ENCODE peak calls at places on chromosomes 12 and 14, in ten cellular contexts. One of them, this sample, is unnamed. For H3K27me3 and H3K4me1, the result is how much of the 10 kb centered on the place peaks cover.

GRCh38 chr14:84181072-84181471 is 1348.9 kb upstream of the FLRT2 start:
- DNase-seq in transverse colon: no peak
- DNase-seq in stomach: no peak
- DNase-seq in uterus: no peak
- DNase-seq in testis: no peak
- DNase-seq in endothelial cell of umbilical vein: no peak
- DNase-seq in lung: no peak
- DNase-seq in mammary epithelial cell: no peak
- DNase-seq in HepG2: no peak
- DNase-seq in IMR-90: no peak
- DNase-seq in this sample: no peak

GRCh38 chr12:51632598-51632997 is 41.6 kb downstream of the SCN8A start:
- DNase-seq in lung: no peak
- DNase-seq in mammary epithelial cell: no peak
- DNase-seq in testis: no peak
- DNase-seq in stomach: no peak
- DNase-seq in IMR-90: no peak
- DNase-seq in HepG2: no peak
- DNase-seq in endothelial cell of umbilical vein: no peak
- DNase-seq in transverse colon: no peak
- DNase-seq in uterus: no peak
- DNase-seq in this sample: no peak

GRCh38 chr12:55250944-55251343 is 6.5 kb downstream of the OR6C74 start:
- DNase-seq in HepG2: peak
- DNase-seq in stomach: no peak
- DNase-seq in endothelial cell of umbilical vein: no peak
- DNase-seq in lung: no peak
- DNase-seq in transverse colon: no peak
- DNase-seq in IMR-90: no peak
- DNase-seq in uterus: no peak
- DNase-seq in testis: no peak
- DNase-seq in mammary epithelial cell: no peak
- DNase-seq in this sample: no peak

GRCh38 chr14:54696998-54697397 is 130.1 kb downstream of the SAMD4A start:
- DNase-seq in testis: no peak
- DNase-seq in mammary epithelial cell: peak
- DNase-seq in uterus: no peak
- DNase-seq in stomach: no peak
- DNase-seq in IMR-90: no peak
- DNase-seq in HepG2: no peak
- DNase-seq in lung: no peak
- DNase-seq in endothelial cell of umbilical vein: no peak
- DNase-seq in transverse colon: no peak
- DNase-seq in this sample: no peak

GRCh38 chr14:50057331-50057730 is 59.0 kb downstream of the VCPKMT start:
- DNase-seq in uterus: no peak
- DNase-seq in testis: no peak
- DNase-seq in transverse colon: no peak
- DNase-seq in lung: no peak
- DNase-seq in stomach: no peak
- DNase-seq in mammary epithelial cell: no peak
- DNase-seq in HepG2: no peak
- DNase-seq in endothelial cell of umbilical vein: no peak
- DNase-seq in IMR-90: no peak
- DNase-seq in this sample: no peak

GRCh38 chr12:64099430-64099829 is 122.7 kb downstream of the KICS2 start:
- DNase-seq in HepG2: no peak
- DNase-seq in endothelial cell of umbilical vein: peak
- DNase-seq in transverse colon: no peak
- DNase-seq in stomach: no peak
- DNase-seq in lung: no peak
- DNase-seq in IMR-90: peak
- DNase-seq in uterus: peak
- DNase-seq in mammary epithelial cell: peak
- DNase-seq in testis: no peak
- DNase-seq in this sample: no peak

GRCh38 chr12:97640826-97641225 is 178.2 kb downstream of the RMST start:
- DNase-seq in mammary epithelial cell: peak
- DNase-seq in uterus: no peak
- DNase-seq in stomach: no peak
- DNase-seq in testis: no peak
- DNase-seq in IMR-90: no peak
- DNase-seq in lung: no peak
- DNase-seq in endothelial cell of umbilical vein: no peak
- DNase-seq in transverse colon: no peak
- DNase-seq in HepG2: no peak
- DNase-seq in this sample: no peak

GRCh38 chr12:2779281-2779680 is 15.5 kb upstream of the FKBP4 start:
- DNase-seq in mammary epithelial cell: no peak
- DNase-seq in HepG2: no peak
- DNase-seq in stomach: no peak
- DNase-seq in IMR-90: no peak
- DNase-seq in lung: no peak
- DNase-seq in endothelial cell of umbilical vein: no peak
- DNase-seq in testis: no peak
- DNase-seq in transverse colon: peak
- DNase-seq in uterus: no peak
- DNase-seq in this sample: no peak

GRCh38 chr12:13099066-13099909 is 4.2 kb downstream of the GSG1 start:
- DNase-seq in HepG2: no peak
- DNase-seq in mammary epithelial cell: no peak
- DNase-seq in endothelial cell of umbilical vein: peak
- DNase-seq in stomach: no peak
- DNase-seq in IMR-90: no peak
- DNase-seq in transverse colon: no peak
- DNase-seq in uterus: no peak
- DNase-seq in testis: no peak
- DNase-seq in lung: no peak
- DNase-seq in this sample: peak

GRCh38 chr14:93784878-93785277 is 3.4 kb downstream of the PRIMA1 start:
- DNase-seq in mammary epithelial cell: no peak
- DNase-seq in lung: no peak
- DNase-seq in uterus: peak
- DNase-seq in stomach: no peak
- DNase-seq in testis: no peak
- DNase-seq in endothelial cell of umbilical vein: no peak
- DNase-seq in transverse colon: no peak
- DNase-seq in IMR-90: no peak
- DNase-seq in HepG2: no peak
- DNase-seq in this sample: no peak

GRCh38 chr12:77118696-77119095 is 53.3 kb upstream of the E2F7 start:
- DNase-seq in endothelial cell of umbilical vein: no peak
- DNase-seq in IMR-90: peak
- DNase-seq in stomach: no peak
- DNase-seq in testis: no peak
- DNase-seq in transverse colon: no peak
- DNase-seq in lung: no peak
- DNase-seq in uterus: no peak
- DNase-seq in mammary epithelial cell: no peak
- DNase-seq in HepG2: no peak
- DNase-seq in this sample: no peak

GRCh38 chr12:77113971-77114370 is 48.6 kb upstream of the E2F7 start:
- DNase-seq in endothelial cell of umbilical vein: peak
- DNase-seq in IMR-90: peak
- DNase-seq in stomach: no peak
- DNase-seq in HepG2: no peak
- DNase-seq in transverse colon: no peak
- DNase-seq in lung: no peak
- DNase-seq in testis: no peak
- DNase-seq in uterus: no peak
- DNase-seq in mammary epithelial cell: no peak
- DNase-seq in this sample: no peak

GRCh38 chr12:77116277-77116676 is 50.9 kb upstream of the E2F7 start:
- DNase-seq in uterus: no peak
- DNase-seq in testis: no peak
- DNase-seq in IMR-90: peak
- DNase-seq in lung: no peak
- DNase-seq in mammary epithelial cell: no peak
- DNase-seq in stomach: no peak
- DNase-seq in endothelial cell of umbilical vein: peak
- DNase-seq in HepG2: no peak
- DNase-seq in transverse colon: no peak
- DNase-seq in this sample: no peak

GRCh38 chr12:77120156-77120555 is 54.8 kb upstream of the E2F7 start:
- DNase-seq in IMR-90: peak
- DNase-seq in stomach: no peak
- DNase-seq in lung: no peak
- DNase-seq in transverse colon: no peak
- DNase-seq in uterus: no peak
- DNase-seq in HepG2: no peak
- DNase-seq in testis: no peak
- DNase-seq in mammary epithelial cell: peak
- DNase-seq in endothelial cell of umbilical vein: peak
- DNase-seq in this sample: no peak

DNA sequence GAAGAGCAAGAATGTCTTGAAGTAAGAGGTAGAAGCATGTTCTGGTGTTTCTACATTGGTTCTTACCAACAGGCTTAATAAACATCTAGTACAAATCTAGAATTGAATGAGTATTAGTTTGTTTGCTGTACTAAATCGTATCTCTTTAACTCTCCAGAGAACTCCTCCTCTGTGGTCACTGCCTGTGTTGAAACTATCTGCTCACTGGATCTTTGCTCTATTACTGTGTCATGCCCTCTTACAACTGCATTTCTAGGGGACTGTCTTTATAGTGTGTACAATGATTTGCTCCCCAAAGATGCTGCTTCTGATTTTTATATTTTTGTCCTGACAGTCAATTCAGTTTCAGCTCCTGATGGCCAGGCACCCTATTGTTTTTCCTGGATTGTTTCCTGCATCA is 50.1 kb upstream of the E2F7 start:
- DNase-seq in HepG2: no peak
- DNase-seq in endothelial cell of umbilical vein: no peak
- DNase-seq in testis: no peak
- DNase-seq in mammary epithelial cell: no peak
- DNase-seq in stomach: no peak
- DNase-seq in IMR-90: no peak
- DNase-seq in lung: no peak
- DNase-seq in transverse colon: no peak
- DNase-seq in uterus: no peak
- DNase-seq in this sample: no peak
- H3K27me3 ChIP-seq in HepG2: under half
- H3K27me3 ChIP-seq in endothelial cell of umbilical vein: under half
- H3K27me3 ChIP-seq in testis: under half
- H3K27me3 ChIP-seq in mammary epithelial cell: under half
- H3K27me3 ChIP-seq in stomach: under half
- H3K27me3 ChIP-seq in IMR-90: under half
- H3K27me3 ChIP-seq in lung: under half
- H3K27me3 ChIP-seq in transverse colon: under half
- H3K27me3 ChIP-seq in uterus: under half
- H3K27me3 ChIP-seq in this sample: under half

GRCh38 chr12:121089813-121090430 is 42.8 kb upstream of the P2RX7 start:
- DNase-seq in HepG2: no peak
- DNase-seq in uterus: no peak
- DNase-seq in transverse colon: no peak
- DNase-seq in lung: no peak
- DNase-seq in stomach: no peak
- DNase-seq in mammary epithelial cell: no peak
- DNase-seq in testis: no peak
- DNase-seq in IMR-90: no peak
- DNase-seq in endothelial cell of umbilical vein: no peak
- DNase-seq in this sample: no peak
- H3K4me1 ChIP-seq in HepG2: under half
- H3K4me1 ChIP-seq in uterus: under half
- H3K4me1 ChIP-seq in transverse colon: under half
- H3K4me1 ChIP-seq in lung: under half
- H3K4me1 ChIP-seq in stomach: under half
- H3K4me1 ChIP-seq in mammary epithelial cell: under half
- H3K4me1 ChIP-seq in testis: under half
- H3K4me1 ChIP-seq in IMR-90: under half
- H3K4me1 ChIP-seq in endothelial cell of umbilical vein: under half
- H3K4me1 ChIP-seq in this sample: under half

DNA sequence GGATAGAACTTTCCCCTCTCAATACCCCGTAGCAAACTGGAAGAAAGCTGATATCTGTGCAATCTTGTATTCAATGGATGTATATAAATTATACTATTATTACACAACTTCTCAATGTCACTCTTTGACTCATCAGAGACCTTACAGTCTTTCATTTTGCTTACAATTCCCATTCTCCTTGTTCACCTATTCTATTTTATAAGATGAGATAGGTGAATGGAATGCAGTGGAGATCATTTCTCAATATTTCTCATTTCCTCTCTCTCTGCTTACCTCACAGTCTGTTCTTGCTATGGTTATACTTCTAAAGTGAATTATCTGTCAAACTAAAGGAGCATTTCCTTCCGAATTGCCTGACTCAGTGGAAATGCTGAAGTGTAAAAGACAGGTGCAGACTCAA is 14.9 kb downstream of the FOXA1 start:
- DNase-seq in lung: no peak
- DNase-seq in endothelial cell of umbilical vein: no peak
- DNase-seq in mammary epithelial cell: peak
- DNase-seq in IMR-90: peak
- DNase-seq in transverse colon: no peak
- DNase-seq in testis: no peak
- DNase-seq in HepG2: no peak
- DNase-seq in stomach: no peak
- DNase-seq in uterus: no peak
- DNase-seq in this sample: no peak
- H3K27ac ChIP-seq in lung: no peak
- H3K27ac ChIP-seq in endothelial cell of umbilical vein: no peak
- H3K27ac ChIP-seq in mammary epithelial cell: no peak
- H3K27ac ChIP-seq in IMR-90: no peak
- H3K27ac ChIP-seq in transverse colon: no peak
- H3K27ac ChIP-seq in testis: no peak
- H3K27ac ChIP-seq in HepG2: no peak
- H3K27ac ChIP-seq in stomach: no peak
- H3K27ac ChIP-seq in uterus: no peak
- H3K27ac ChIP-seq in this sample: no peak

DNA sequence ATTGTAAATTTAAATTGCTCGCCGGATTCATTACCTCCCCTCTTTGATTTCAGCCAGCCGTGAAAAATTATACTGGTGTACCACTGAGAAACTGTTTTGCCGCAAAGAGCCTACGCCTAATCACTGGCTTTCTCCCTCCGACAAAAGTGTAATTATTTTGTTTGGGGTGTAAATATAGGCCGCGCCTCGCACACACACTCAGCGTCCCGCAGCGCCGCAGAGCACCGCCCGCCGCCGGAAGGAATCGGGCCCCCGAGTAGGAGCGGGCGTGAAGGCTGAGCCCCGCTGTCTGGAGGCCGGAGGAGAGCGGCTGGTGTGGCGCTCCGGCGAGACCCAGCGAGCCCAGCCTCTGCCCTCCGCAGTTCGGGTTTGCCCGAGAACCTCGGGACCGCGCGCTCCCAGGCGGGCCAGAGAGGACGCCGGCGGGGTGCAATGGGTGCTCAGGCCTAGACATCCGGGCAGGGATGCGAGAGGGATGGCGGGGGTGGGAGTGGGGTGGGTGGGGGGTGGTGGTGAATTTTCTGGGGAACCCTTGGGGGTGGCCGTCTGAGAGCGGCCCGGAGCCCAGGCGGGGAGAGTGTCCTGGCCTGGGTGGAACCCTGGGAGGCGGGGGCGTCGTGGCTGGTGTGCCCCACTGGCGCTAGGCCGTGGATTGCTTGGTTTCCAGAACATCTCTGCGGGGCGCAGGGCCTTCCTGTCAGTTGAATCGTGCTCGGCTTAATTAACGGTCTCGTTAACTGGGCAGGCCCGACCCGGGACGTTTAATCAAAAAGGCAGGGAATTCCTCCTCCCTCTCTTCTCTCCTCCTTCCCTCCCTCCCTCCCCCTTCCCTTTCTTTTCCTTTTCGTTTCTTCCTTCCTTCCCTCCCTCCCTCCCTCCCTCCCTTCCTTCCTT is 4.7 kb upstream of the LHX5 start:
- DNase-seq in stomach: no peak
- DNase-seq in testis: no peak
- DNase-seq in lung: no peak
- DNase-seq in mammary epithelial cell: no peak
- DNase-seq in transverse colon: no peak
- DNase-seq in HepG2: no peak
- DNase-seq in IMR-90: no peak
- DNase-seq in endothelial cell of umbilical vein: no peak
- DNase-seq in uterus: no peak
- DNase-seq in this sample: no peak
- H3K27me3 ChIP-seq in stomach: half or more
- H3K27me3 ChIP-seq in testis: under half
- H3K27me3 ChIP-seq in lung: under half
- H3K27me3 ChIP-seq in mammary epithelial cell: half or more
- H3K27me3 ChIP-seq in transverse colon: half or more
- H3K27me3 ChIP-seq in HepG2: half or more
- H3K27me3 ChIP-seq in IMR-90: half or more
- H3K27me3 ChIP-seq in endothelial cell of umbilical vein: half or more
- H3K27me3 ChIP-seq in uterus: half or more
- H3K27me3 ChIP-seq in this sample: under half

This sample was measured in right cardiac atrium.